ENCODE peak calls at places on chromosome 17, in nine cellular contexts. A is hypothalamus; Y is CD4-positive, alpha-beta T cell; O is ovary; D is stimulated activated CD8-positive, alpha-beta memory T cell treated with anti-CD3 and anti-CD28 coated beads, Interleukin-2, amount 100 ng/mL, for 1 hour; L is right lobe of liver; B is suprapubic skin; F is SK-N-DZ; W is Kasumi-1. C is an unnamed sample.

GRCh38 chr17:64016248-64016784 is 4.1 kb downstream of the ICAM2 start:
- DNase-seq in A (no peak), Y (no peak), O (no peak), D (no peak), L (no peak), B (peak), F (no peak), W (peak), C (no peak)

GRCh38 chr17:7550359-7550758 is 1.5 kb downstream of the TNFSF12 start:
- DNase-seq in A (no peak), Y (no peak), O (no peak), D (no peak), L (no peak), B (no peak), F (no peak), W (no peak), C (no peak)

GRCh38 chr17:65535777-65536572 is 25.5 kb downstream of the AXIN2 start:
- DNase-seq in A (no peak), Y (no peak), O (no peak), D (no peak), L (no peak), B (no peak), F (no peak), W (no peak), C (no peak)

GRCh38 chr17:42809250-42809649 is 10.6 kb downstream of the CNTD1 start:
- DNase-seq in A (no peak), Y (no peak), O (peak), D (no peak), L (peak), B (no peak), F (no peak), W (no peak), C (no peak)

GRCh38 chr17:74763565-74764387 is 12.4 kb downstream of the NAT9 start:
- DNase-seq in A (peak), Y (no peak), O (no peak), D (no peak), L (no peak), B (no peak), F (peak), W (no peak), C (no peak)

GRCh38 chr17:58427807-58428206 is 10.5 kb upstream of the RNF43 start:
- DNase-seq in A (no peak), Y (no peak), O (no peak), D (no peak), L (no peak), B (no peak), F (no peak), W (no peak), C (no peak)

GRCh38 chr17:44774271-44775135 is 15.7 kb downstream of the ADAM11 start:
- DNase-seq in A (peak), Y (peak), O (peak), D (peak), L (peak), B (peak), F (peak), W (peak), C (peak)

GRCh38 chr17:70021726-70022125 is 53.3 kb upstream of the KCNJ16 start:
- DNase-seq in A (no peak), Y (no peak), O (no peak), D (no peak), L (no peak), B (no peak), F (no peak), W (no peak), C (no peak)

GRCh38 chr17:5000237-5000639 is 2.5 kb downstream of the KIF1C start:
- DNase-seq in A (no peak), Y (no peak), O (peak), D (no peak), L (peak), B (no peak), F (no peak), W (no peak), C (no peak)

GRCh38 chr17:45432405-45433113 is at the start of gene ARHGAP27:
- DNase-seq in A (no peak), Y (no peak), O (no peak), D (no peak), L (peak), B (no peak), F (no peak), W (peak), C (no peak)

GRCh38 chr17:71900830-71901229 is 220.0 kb upstream of the SOX9 start:
- DNase-seq in A (no peak), Y (no peak), O (no peak), D (no peak), L (no peak), B (no peak), F (no peak), W (no peak), C (no peak)

GRCh38 chr17:45144199-45145034 is 3.9 kb upstream of the HEXIM1 start:
- DNase-seq in A (peak), Y (no peak), O (peak), D (no peak), L (peak), B (no peak), F (no peak), W (no peak), C (no peak)

GRCh38 chr17:48515925-48516900 is 14.6 kb downstream of the HOXB1 start:
- DNase-seq in A (no peak), Y (no peak), O (no peak), D (no peak), L (no peak), B (no peak), F (no peak), W (no peak), C (no peak)

C was measured in BE2C.